ENCODE peak calls at places on chromosomes 13 and 19, in four cellular contexts. A, G, H and U are unnamed samples.

GRCh38 chr13:28100149-28101121 is at the start of gene FLT3:
- DNase-seq in H (peak), A (peak), G (no peak), U (peak)

GRCh38 chr13:100399455-100399854 is 189.1 kb downstream of the GGACT start:
- DNase-seq in G (no peak), H (no peak), A (no peak), U (no peak)

GRCh38 chr19:54158812-54159351 is 639 bp downstream of the LENG1 start:
- DNase-seq in G (no peak), H (no peak), A (peak), U (no peak)

GRCh38 chr19:55525289-55526101 is 11.4 kb downstream of the SBK2 start:
- DNase-seq in H (no peak), A (no peak), G (no peak), U (peak)

GRCh38 chr19:1513492-1514294 is 874 bp upstream of the ADAMTSL5 start:
- DNase-seq in A (peak), G (no peak), H (peak), U (peak)

GRCh38 chr19:47511128-47511517 is 3.7 kb downstream of the NAPA start:
- DNase-seq in H (no peak), G (no peak), A (no peak), U (no peak)

GRCh38 chr13:27921421-27921960 is 1.7 kb downstream of the PDX1 start:
- DNase-seq in H (no peak), G (no peak), A (no peak), U (peak)

GRCh38 chr13:98975822-98976261 is 2.0 kb downstream of the DOCK9 start:
- DNase-seq in A (no peak), H (no peak), G (no peak), U (no peak)

GRCh38 chr13:36163809-36164308 is 32.7 kb upstream of the DCLK1 start:
- DNase-seq in G (no peak), A (peak), H (no peak), U (peak)

GRCh38 chr13:48790199-48790598 is 136.5 kb downstream of the CYSLTR2 start:
- DNase-seq in A (no peak), H (no peak), G (no peak), U (no peak)

GRCh38 chr13:45830121-45830520 is 21.4 kb downstream of the SIAH3 start:
- DNase-seq in H (no peak), G (no peak), A (no peak), U (no peak)

GRCh38 chr19:49744946-49745381 is 18.1 kb downstream of the TSKS start:
- DNase-seq in H (no peak), A (no peak), G (no peak), U (peak)

GRCh38 chr13:47813683-47814082 is 187.4 kb downstream of the SUCLA2 start:
- DNase-seq in G (no peak), A (no peak), H (no peak), U (no peak)